ENCODE peak calls at places on chromosomes 3 and 15, in six cellular contexts. R, Y, G, D, F and K are unnamed samples. For H3K36me3, the result is how much of the 10 kb centered on the place peaks cover.

GRCh38 chr3:113274425-113274824 is 63.1 kb downstream of the BOC start:
- DNase-seq in D (no peak), G (no peak), Y (no peak), R (no peak), F (no peak), K (no peak)

GRCh38 chr3:9204253-9205005 is 45.0 kb downstream of the SRGAP3 start:
- DNase-seq in Y (no peak), R (no peak), G (peak), D (no peak), F (no peak), K (no peak)

GRCh38 chr3:79040701-79041100 is 727.1 kb downstream of the ROBO1 start:
- DNase-seq in Y (no peak), R (no peak), F (no peak), G (no peak), D (no peak), K (no peak)

GRCh38 chr3:165206454-165207266 is 10.5 kb upstream of the SLITRK3 start:
- DNase-seq in Y (peak), G (peak), R (peak), F (peak), D (peak), K (peak)

GRCh38 chr3:35335703-35336102 is 303.6 kb upstream of the ARPP21 start:
- DNase-seq in Y (no peak), R (no peak), D (no peak), G (no peak), F (no peak), K (no peak)

GRCh38 chr15:98673133-98673532 is 24.8 kb downstream of the IGF1R start:
- DNase-seq in G (no peak), D (no peak), R (no peak), Y (no peak), F (no peak), K (no peak)

GRCh38 chr15:62712455-62712839 is 330.1 kb upstream of the TPM1 start:
- DNase-seq in Y (no peak), R (no peak), D (no peak), F (no peak), G (no peak), K (no peak)

GRCh38 chr3:186821429-186822367 is 15.4 kb upstream of the RFC4 start:
- DNase-seq in G (peak), Y (no peak), F (peak), R (no peak), D (no peak), K (no peak)

GRCh38 chr15:57557267-57557666 is 34.4 kb upstream of the MYZAP start:
- DNase-seq in Y (no peak), R (no peak), G (no peak), F (no peak), D (no peak), K (no peak)

GRCh38 chr15:84979651-84980050 is 2.0 kb upstream of the PDE8A start:
- DNase-seq in D (no peak), G (peak), Y (no peak), F (no peak), R (no peak), K (no peak)

GRCh38 chr3:173217127-173217526 is 76.1 kb upstream of the SPATA16 start:
- DNase-seq in Y (no peak), G (peak), F (no peak), D (no peak), R (no peak), K (no peak)

GRCh38 chr3:189833996-189834395 is 202.8 kb downstream of the TP63 start:
- DNase-seq in F (no peak), R (no peak), G (no peak), D (no peak), Y (no peak), K (no peak)

GRCh38 chr3:64505419-64505818 is 182.4 kb downstream of the ADAMTS9 start:
- DNase-seq in D (no peak), Y (no peak), G (no peak), F (no peak), R (no peak), K (no peak)

GRCh38 chr3:161222662-161223061 is 1.6 kb downstream of the NMD3 start:
- DNase-seq in F (peak), R (no peak), Y (no peak), D (no peak), G (peak), K (no peak)

GRCh38 chr15:36887214-36888017 is 212.9 kb downstream of the MEIS2 start:
- DNase-seq in Y (no peak), G (peak), D (no peak), R (no peak), F (no peak), K (no peak)

GRCh38 chr3:4741404-4742307 is 237.6 kb upstream of the BHLHE40 start:
- DNase-seq in G (peak), Y (peak), D (no peak), F (no peak), R (peak), K (no peak)

GRCh38 chr15:88613074-88613944 is 7.8 kb upstream of the AEN start:
- DNase-seq in Y (no peak), D (no peak), F (no peak), G (no peak), R (no peak), K (no peak)

GRCh38 chr3:34106879-34107278 is 308.4 kb downstream of the PDCD6IP start:
- DNase-seq in Y (no peak), R (no peak), D (peak), G (peak), F (peak), K (no peak)

GRCh38 chr15:66692808-66693596 is 9.0 kb upstream of the SMAD6 start:
- DNase-seq in Y (no peak), F (peak), G (no peak), R (no peak), D (peak), K (peak)

GRCh38 chr3:62125376-62125775 is 248.0 kb downstream of the FEZF2 start:
- DNase-seq in G (no peak), F (no peak), D (no peak), R (no peak), Y (no peak), K (no peak)

GRCh38 chr3:11200679-11200952 is 46.3 kb downstream of the HRH1 start:
- DNase-seq in Y (no peak), D (no peak), R (peak), F (no peak), G (no peak), K (no peak)

GRCh38 chr3:129398803-129399144 is 29.7 kb downstream of the EFCAB12 start:
- DNase-seq in Y (no peak), R (no peak), F (peak), D (peak), G (peak), K (no peak)

GRCh38 chr3:48122504-48122903 is 65.7 kb downstream of the CDC25A start:
- DNase-seq in D (no peak), G (no peak), R (no peak), Y (no peak), F (no peak), K (no peak)

GRCh38 chr3:190116551-190117067 is 4.1 kb downstream of the P3H2 start:
- DNase-seq in Y (no peak), G (no peak), R (no peak), D (no peak), F (no peak), K (no peak)

GRCh38 chr3:56801597-56802410 is at the start of gene ARHGEF3:
- DNase-seq in G (peak), D (peak), R (peak), F (peak), Y (peak), K (peak)

GRCh38 chr3:192216067-192216466 is 511.3 kb downstream of the FGF12 start:
- DNase-seq in D (no peak), Y (no peak), G (no peak), R (no peak), F (no peak), K (no peak)

GRCh38 chr3:131353946-131354345 is 27.6 kb upstream of the NUDT16 start:
- DNase-seq in F (no peak), R (no peak), Y (no peak), G (no peak), D (no peak), K (no peak)

GRCh38 chr15:27843146-27843545 is 256.0 kb downstream of the OCA2 start:
- DNase-seq in R (no peak), G (no peak), D (no peak), F (no peak), Y (peak), K (no peak)

GRCh38 chr3:177385831-177386301 is 188.6 kb upstream of the TBL1XR1 start:
- DNase-seq in R (no peak), Y (no peak), G (no peak), D (no peak), F (no peak), K (no peak)

GRCh38 chr15:33132722-33133345 is 61.7 kb downstream of the FMN1 start:
- DNase-seq in G (peak), D (peak), F (peak), Y (no peak), R (no peak), K (peak)

GRCh38 chr3:134768845-134769244 is 26.2 kb upstream of the EPHB1 start:
- DNase-seq in D (no peak), G (no peak), Y (no peak), F (no peak), R (no peak), K (no peak)

GRCh38 chr3:134768116-134768515 is 26.9 kb upstream of the EPHB1 start:
- DNase-seq in Y (no peak), F (no peak), G (no peak), R (no peak), D (no peak), K (no peak)

GRCh38 chr3:134769469-134769868 is 25.6 kb upstream of the EPHB1 start:
- DNase-seq in Y (no peak), R (no peak), G (no peak), F (no peak), D (no peak), K (no peak)

GRCh38 chr3:134772591-134772990 is 22.5 kb upstream of the EPHB1 start:
- DNase-seq in F (no peak), G (no peak), R (no peak), Y (no peak), D (no peak), K (no peak)

DNA sequence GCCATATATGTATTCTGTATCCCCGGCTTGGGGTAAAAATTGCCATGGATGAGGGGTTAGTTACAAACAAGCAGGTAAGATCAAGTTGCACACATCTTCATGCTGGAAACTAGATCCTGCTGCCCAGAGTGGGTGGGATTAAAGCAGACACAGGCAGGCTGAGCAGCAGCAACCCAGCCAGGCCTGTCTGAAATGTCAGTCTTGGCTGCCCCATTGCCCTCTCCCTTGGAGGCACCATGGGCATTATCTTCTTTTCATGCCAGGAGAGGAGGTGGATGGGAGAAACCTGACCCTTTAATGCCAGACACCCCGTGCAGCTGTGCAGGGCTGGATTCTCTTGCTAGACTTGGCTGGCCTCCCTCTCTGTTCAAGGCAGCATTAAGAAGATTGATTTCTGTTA is 23.1 kb upstream of the EPHB1 start:
- DNase-seq in Y (no peak), D (no peak), R (no peak), F (no peak), G (no peak), K (no peak)
- H3K36me3 ChIP-seq in Y (under half), D (under half), R (under half), F (under half), G (under half), K (under half)

GRCh38 chr15:101283931-101284330 is 6.6 kb upstream of the SELENOS start:
- DNase-seq in D (no peak), G (no peak), F (no peak), Y (no peak), R (no peak), K (no peak)

GRCh38 chr15:101286471-101287114 is 8.5 kb downstream of the SNRPA1 start:
- DNase-seq in D (no peak), G (no peak), R (no peak), F (no peak), Y (no peak), K (no peak)

GRCh38 chr15:101294731-101295606 is at the start of gene SNRPA1:
- DNase-seq in D (peak), Y (peak), G (peak), R (peak), F (peak), K (peak)

GRCh38 chr15:101293122-101293521 is 1.9 kb downstream of the SNRPA1 start:
- DNase-seq in R (no peak), F (peak), D (no peak), G (no peak), Y (no peak), K (no peak)

GRCh38 chr15:101288905-101289513 is 6.0 kb downstream of the SNRPA1 start:
- DNase-seq in F (peak), Y (no peak), R (no peak), D (no peak), G (peak), K (no peak)
- H3K36me3 ChIP-seq in F (half or more), Y (half or more), R (under half), D (half or more), G (half or more), K (under half)

DNA sequence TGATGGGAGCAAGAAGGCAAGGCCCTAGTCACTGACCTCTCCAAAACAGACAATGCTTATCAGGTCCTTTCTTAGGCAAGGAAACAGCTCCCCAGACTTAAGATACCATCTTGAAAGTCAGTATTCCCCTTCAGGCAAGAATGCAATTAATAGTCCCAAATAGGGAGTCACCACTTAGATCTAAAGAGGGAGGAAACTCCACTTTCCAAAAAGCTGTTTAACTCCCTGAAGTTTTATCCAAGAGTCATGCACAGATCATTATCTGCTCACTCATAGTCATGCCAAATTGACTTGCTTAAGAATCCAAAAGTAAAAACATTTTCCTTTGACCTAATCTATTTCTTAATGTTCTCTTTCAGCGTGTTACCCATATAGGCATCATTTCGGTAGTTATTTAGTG is 2.2 kb downstream of the LDHAL6B start:
- DNase-seq in F (no peak), G (no peak), Y (no peak), R (no peak), D (no peak), K (no peak)
- H3K36me3 ChIP-seq in F (under half), G (under half), Y (half or more), R (half or more), D (under half), K (under half)

GRCh38 chr15:22877607-22878006 is 39.1 kb downstream of the NIPA2 start:
- DNase-seq in G (no peak), D (no peak), Y (no peak), R (no peak), F (no peak), K (no peak)
- H3K36me3 ChIP-seq in G (under half), D (under half), Y (half or more), R (half or more), F (under half), K (under half)

GRCh38 chr3:16399473-16399872 is 114.0 kb downstream of the RFTN1 start:
- DNase-seq in Y (no peak), R (no peak), D (no peak), F (peak), G (peak), K (no peak)
- H3K36me3 ChIP-seq in Y (under half), R (under half), D (under half), F (half or more), G (under half), K (under half)